ENCODE peak calls at places on chromosome 18, in six cellular contexts. K is GM20000, E is IMR-90, N is adrenal gland, U is fibroblast of lung, G is activated B cell treated with CpG ODN at 0.5 μM for 24 hours. X is an unnamed sample.

GRCh38 chr18:78772369-78773302 is 207.0 kb upstream of the SALL3 start:
- DNase-seq in K (no peak), E (no peak), N (no peak), U (no peak), G (no peak), X (no peak)

GRCh38 chr18:22322251-22322691 is 95.4 kb downstream of the CTAGE1 start:
- DNase-seq in K (no peak), E (no peak), N (peak; percentile 84), U (peak; percentile 85), G (no peak), X (no peak)

GRCh38 chr18:46754188-46754587 is 2.7 kb downstream of the ST8SIA5 start:
- DNase-seq in K (peak; percentile 67), E (no peak), N (no peak), U (no peak), G (no peak), X (no peak)

GRCh38 chr18:79985172-79985571 is 3.2 kb downstream of the TXNL4A start:
- DNase-seq in K (no peak), E (no peak), N (no peak), U (no peak), G (no peak), X (no peak)

GRCh38 chr18:57529151-57529550 is 57.4 kb downstream of the FECH start:
- DNase-seq in K (no peak), E (no peak), N (no peak), U (no peak), G (no peak), X (no peak)

GRCh38 chr18:59861963-59862819 is 37.6 kb upstream of the PMAIP1 start:
- DNase-seq in K (no peak), E (no peak), N (no peak), U (no peak), G (no peak), X (no peak)

GRCh38 chr18:31100598-31101147 is 1.5 kb downstream of the DSC2 start:
- DNase-seq in K (no peak), E (no peak), N (no peak), U (no peak), G (no peak), X (no peak)

GRCh38 chr18:46035701-46036680 is 36.1 kb downstream of the PSTPIP2 start:
- DNase-seq in K (no peak), E (peak; percentile 72), N (no peak), U (peak; percentile 20), G (no peak), X (peak; percentile 54)

GRCh38 chr18:5543854-5544389 is at the start of gene EPB41L3:
- DNase-seq in K (no peak), E (peak; percentile 20), N (peak; percentile 71), U (peak; percentile 31), G (no peak), X (no peak)

GRCh38 chr18:28005164-28005563 is 171.8 kb downstream of the CDH2 start:
- DNase-seq in K (no peak), E (no peak), N (no peak), U (no peak), G (no peak), X (no peak)

GRCh38 chr18:60984496-60984895 is 348.7 kb upstream of the CDH20 start:
- DNase-seq in K (no peak), E (peak; percentile 47), N (no peak), U (peak; percentile 93), G (no peak), X (no peak)

GRCh38 chr18:61581578-61582204 is 248.5 kb downstream of the CDH20 start:
- DNase-seq in K (peak; percentile 77), E (peak; percentile 47), N (peak; percentile 79), U (peak; percentile 55), G (peak; percentile 50), X (peak; percentile 36)

GRCh38 chr18:77522031-77522675 is 272.5 kb downstream of the GALR1 start:
- DNase-seq in K (no peak), E (no peak), N (no peak), U (no peak), G (no peak), X (no peak)

GRCh38 chr18:79939096-79939495 is 12.4 kb downstream of the SLC66A2 start:
- DNase-seq in K (no peak), E (no peak), N (no peak), U (no peak), G (no peak), X (no peak)

GRCh38 chr18:58338961-58339722 is 289.7 kb downstream of the ALPK2 start:
- DNase-seq in K (no peak), E (peak; percentile 56), N (no peak), U (no peak), G (no peak), X (no peak)

GRCh38 chr18:13376298-13376840 is 157.8 kb downstream of the LDLRAD4 start:
- DNase-seq in K (no peak), E (no peak), N (no peak), U (no peak), G (no peak), X (no peak)

GRCh38 chr18:60838677-60839076 is 466.1 kb upstream of the MC4R start:
- DNase-seq in K (no peak), E (no peak), N (no peak), U (no peak), G (no peak), X (no peak)

GRCh38 chr18:77339623-77340022 is 90.0 kb downstream of the GALR1 start:
- DNase-seq in K (no peak), E (no peak), N (no peak), U (no peak), G (no peak), X (no peak)

GRCh38 chr18:56148373-56148772 is 490.0 kb downstream of the TXNL1 start:
- DNase-seq in K (no peak), E (peak; percentile 97), N (no peak), U (peak; percentile 48), G (no peak), X (peak; percentile 86)

GRCh38 chr18:26003391-26003790 is 87.0 kb downstream of the SS18 start:
- DNase-seq in K (no peak), E (no peak), N (no peak), U (no peak), G (no peak), X (no peak)

GRCh38 chr18:37261246-37261927 is 304.2 kb downstream of the CELF4 start:
- DNase-seq in K (no peak), E (no peak), N (no peak), U (no peak), G (no peak), X (no peak)

GRCh38 chr18:58565021-58565420 is 63.9 kb downstream of the ALPK2 start:
- DNase-seq in K (peak; percentile 57), E (no peak), N (no peak), U (no peak), G (no peak), X (no peak)

GRCh38 chr18:681985-682384 is 24.5 kb downstream of the TYMS start:
- DNase-seq in K (no peak), E (no peak), N (no peak), U (no peak), G (no peak), X (no peak)

GRCh38 chr18:42298744-42299685 is 344.0 kb downstream of the PIK3C3 start:
- DNase-seq in K (peak; percentile 52), E (peak; percentile 66), N (peak; percentile 88), U (peak; percentile 78), G (no peak), X (peak; percentile 69)

GRCh38 chr18:78787751-78788150 is 191.9 kb upstream of the SALL3 start:
- DNase-seq in K (no peak), E (no peak), N (no peak), U (no peak), G (no peak), X (no peak)

GRCh38 chr18:79962835-79963657 is 1.4 kb upstream of the HSBP1L1 start:
- DNase-seq in K (peak; percentile 82), E (no peak), N (no peak), U (no peak), G (no peak), X (no peak)

DNA sequence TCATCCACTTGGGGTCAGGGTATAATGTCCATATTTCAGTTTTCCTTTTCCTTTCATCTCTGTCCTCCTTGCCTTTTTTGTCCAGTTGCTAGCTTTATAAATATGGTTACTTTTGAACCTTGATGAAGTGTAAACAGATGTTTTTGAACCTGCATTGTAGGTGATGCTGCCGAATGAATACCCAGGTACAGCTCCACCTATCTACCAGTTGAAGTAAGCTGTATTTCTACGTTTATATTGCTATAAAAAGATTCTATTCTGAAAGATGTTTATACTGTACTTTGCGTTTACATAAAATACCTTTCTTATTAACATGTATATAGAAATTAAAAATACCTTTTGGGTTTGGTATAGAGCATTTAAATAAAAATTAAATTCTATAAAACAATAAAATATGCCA is 2.2 kb downstream of the IMPACT start:
- DNase-seq in K (no peak), E (no peak), N (no peak), U (no peak), G (no peak), X (no peak)
- TF ChIP-seq CTCF in K (no peak), E (no peak), N (no peak), U (no peak), G (no peak), X (peak; percentile 55)

GRCh38 chr18:65523461-65523860 is 227.4 kb upstream of the CDH7 start:
- DNase-seq in K (no peak), E (no peak), N (no peak), U (no peak), G (no peak), X (no peak)
- TF ChIP-seq CTCF in K (no peak), E (no peak), N (no peak), U (no peak), G (no peak), X (no peak)

DNA sequence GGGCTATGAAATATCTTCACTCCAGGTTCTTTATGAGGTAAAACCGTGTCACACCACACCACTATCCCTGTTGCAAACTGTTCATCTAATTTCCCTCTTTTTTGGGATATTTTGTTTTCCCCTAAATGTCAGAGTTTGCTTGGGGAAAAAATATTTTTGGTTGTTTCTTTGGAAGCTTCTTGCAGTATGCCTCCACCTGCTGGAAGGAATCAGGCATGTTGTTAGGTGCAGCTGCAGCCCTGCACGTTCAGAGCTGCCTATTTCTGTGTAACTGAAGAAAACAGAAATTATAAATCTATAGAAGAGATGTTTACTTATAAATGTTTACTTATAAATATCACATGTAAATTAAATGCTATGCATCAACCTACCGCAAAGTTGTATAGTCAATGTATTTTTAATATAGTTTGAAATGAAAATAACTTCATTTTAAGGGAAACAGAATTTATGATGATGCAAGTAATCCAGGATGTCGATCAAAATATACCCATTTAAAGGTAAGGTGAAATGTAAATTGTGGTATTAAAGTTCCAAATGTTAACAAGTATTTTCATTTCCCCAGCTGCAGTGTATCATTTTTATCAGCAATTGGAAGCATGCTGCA is 238.0 kb downstream of the ZNF516 start:
- DNase-seq in K (no peak), E (peak; percentile 75), N (no peak), U (peak; percentile 81), G (no peak), X (peak; percentile 51)
- TF ChIP-seq CTCF in K (no peak), E (peak; percentile 78), N (peak; percentile 57), U (peak; percentile 93), G (no peak), X (peak; percentile 89)

GRCh38 chr18:48948112-48949050 is 2.4 kb downstream of the SMAD7 start:
- DNase-seq in K (peak; percentile 78), E (peak; percentile 86), N (peak; percentile 66), U (peak; percentile 80), G (peak; percentile 60), X (peak; percentile 74)
- TF ChIP-seq CTCF in K (no peak), E (peak; percentile 34), N (no peak), U (no peak), G (no peak), X (no peak)

X was measured in HFFc6.